ENCODE peak calls at places on chromosomes 16 and 17, in four cellular contexts. One of them, this sample, is unnamed.

GRCh38 chr17:75778861-75779249 is 5.8 kb upstream of the UNK start:
- DNase-seq in GM23338: peak
- DNase-seq in ovary: no peak
- DNase-seq in CD4-positive, alpha-beta T cell: peak
- DNase-seq in this sample: no peak

GRCh38 chr17:11980813-11981212 is 16.5 kb downstream of the ZNF18 start:
- DNase-seq in GM23338: peak
- DNase-seq in ovary: no peak
- DNase-seq in CD4-positive, alpha-beta T cell: no peak
- DNase-seq in this sample: no peak

GRCh38 chr17:43456661-43457361 is 27.0 kb upstream of the DHX8 start:
- DNase-seq in GM23338: no peak
- DNase-seq in ovary: no peak
- DNase-seq in CD4-positive, alpha-beta T cell: no peak
- DNase-seq in this sample: no peak

GRCh38 chr17:71055128-71055527 is 885.8 kb downstream of the KCNJ2 start:
- DNase-seq in GM23338: no peak
- DNase-seq in ovary: no peak
- DNase-seq in CD4-positive, alpha-beta T cell: no peak
- DNase-seq in this sample: no peak

GRCh38 chr17:17467021-17467420 is 9.8 kb upstream of the MED9 start:
- DNase-seq in GM23338: no peak
- DNase-seq in ovary: no peak
- DNase-seq in CD4-positive, alpha-beta T cell: no peak
- DNase-seq in this sample: no peak

GRCh38 chr16:56353054-56353921 is 72.1 kb downstream of the AMFR start:
- DNase-seq in GM23338: no peak
- DNase-seq in ovary: peak
- DNase-seq in CD4-positive, alpha-beta T cell: peak
- DNase-seq in this sample: no peak

GRCh38 chr17:82751171-82751570 is 694 bp upstream of the TBCD start:
- DNase-seq in GM23338: peak
- DNase-seq in ovary: no peak
- DNase-seq in CD4-positive, alpha-beta T cell: no peak
- DNase-seq in this sample: no peak

GRCh38 chr17:41919840-41920579 is 1.3 kb upstream of the ACLY start:
- DNase-seq in GM23338: peak
- DNase-seq in ovary: peak
- DNase-seq in CD4-positive, alpha-beta T cell: no peak
- DNase-seq in this sample: no peak

GRCh38 chr17:62869885-62870580 is 61.9 kb upstream of the MARCHF10 start:
- DNase-seq in GM23338: peak
- DNase-seq in ovary: no peak
- DNase-seq in CD4-positive, alpha-beta T cell: no peak
- DNase-seq in this sample: no peak

GRCh38 chr16:27315333-27316037 is 1.7 kb downstream of the IL4R start:
- DNase-seq in GM23338: peak
- DNase-seq in ovary: no peak
- DNase-seq in CD4-positive, alpha-beta T cell: peak
- DNase-seq in this sample: no peak

GRCh38 chr17:55699178-55699865 is 23.3 kb downstream of the TMEM100 start:
- DNase-seq in GM23338: no peak
- DNase-seq in ovary: no peak
- DNase-seq in CD4-positive, alpha-beta T cell: no peak
- DNase-seq in this sample: no peak

GRCh38 chr17:39793473-39793872 is 55.7 kb downstream of the GRB7 start:
- DNase-seq in GM23338: no peak
- DNase-seq in ovary: no peak
- DNase-seq in CD4-positive, alpha-beta T cell: no peak
- DNase-seq in this sample: no peak

GRCh38 chr16:66639091-66639885 is 34.8 kb downstream of the CMTM3 start:
- DNase-seq in GM23338: no peak
- DNase-seq in ovary: no peak
- DNase-seq in CD4-positive, alpha-beta T cell: no peak
- DNase-seq in this sample: no peak

GRCh38 chr17:9513266-9513665 is 62.4 kb downstream of the STX8 start:
- DNase-seq in GM23338: no peak
- DNase-seq in ovary: no peak
- DNase-seq in CD4-positive, alpha-beta T cell: no peak
- DNase-seq in this sample: no peak

GRCh38 chr17:9517396-9517795 is 58.2 kb downstream of the STX8 start:
- DNase-seq in GM23338: peak
- DNase-seq in ovary: no peak
- DNase-seq in CD4-positive, alpha-beta T cell: no peak
- DNase-seq in this sample: no peak

GRCh38 chr17:9509236-9509813 is 66.3 kb downstream of the STX8 start:
- DNase-seq in GM23338: no peak
- DNase-seq in ovary: no peak
- DNase-seq in CD4-positive, alpha-beta T cell: no peak
- DNase-seq in this sample: no peak

GRCh38 chr17:9512323-9513168 is 63.1 kb downstream of the STX8 start:
- DNase-seq in GM23338: no peak
- DNase-seq in ovary: no peak
- DNase-seq in CD4-positive, alpha-beta T cell: no peak
- DNase-seq in this sample: no peak
- H3K27ac ChIP-seq in GM23338: peak
- H3K27ac ChIP-seq in ovary: no peak
- H3K27ac ChIP-seq in CD4-positive, alpha-beta T cell: no peak
- H3K27ac ChIP-seq in this sample: no peak

GRCh38 chr17:77959216-77959925 is 868 bp downstream of the TNRC6C start:
- DNase-seq in GM23338: peak
- DNase-seq in ovary: peak
- DNase-seq in CD4-positive, alpha-beta T cell: peak
- DNase-seq in this sample: no peak
- H3K27ac ChIP-seq in GM23338: no peak
- H3K27ac ChIP-seq in ovary: peak
- H3K27ac ChIP-seq in CD4-positive, alpha-beta T cell: peak
- H3K27ac ChIP-seq in this sample: peak

GRCh38 chr17:50535407-50535806 is 2.9 kb downstream of the EPN3 start:
- DNase-seq in GM23338: no peak
- DNase-seq in ovary: no peak
- DNase-seq in CD4-positive, alpha-beta T cell: no peak
- DNase-seq in this sample: no peak
- H3K27ac ChIP-seq in GM23338: no peak
- H3K27ac ChIP-seq in ovary: no peak
- H3K27ac ChIP-seq in CD4-positive, alpha-beta T cell: no peak
- H3K27ac ChIP-seq in this sample: no peak

GRCh38 chr16:73046484-73047214 is 1.3 kb downstream of the ZFHX3 start:
- DNase-seq in GM23338: no peak
- DNase-seq in ovary: no peak
- DNase-seq in CD4-positive, alpha-beta T cell: no peak
- DNase-seq in this sample: no peak

GRCh38 chr16:73048292-73049050 is 543 bp upstream of the ZFHX3 start:
- DNase-seq in GM23338: peak
- DNase-seq in ovary: peak
- DNase-seq in CD4-positive, alpha-beta T cell: no peak
- DNase-seq in this sample: peak

GRCh38 chr16:73049051-73049910 is 1.4 kb upstream of the ZFHX3 start:
- DNase-seq in GM23338: no peak
- DNase-seq in ovary: no peak
- DNase-seq in CD4-positive, alpha-beta T cell: no peak
- DNase-seq in this sample: no peak

GRCh38 chr16:73047536-73048291 is at the start of gene ZFHX3:
- DNase-seq in GM23338: peak
- DNase-seq in ovary: peak
- DNase-seq in CD4-positive, alpha-beta T cell: no peak
- DNase-seq in this sample: no peak

GRCh38 chr16:73047221-73047535 is 750 bp downstream of the ZFHX3 start:
- DNase-seq in GM23338: no peak
- DNase-seq in ovary: no peak
- DNase-seq in CD4-positive, alpha-beta T cell: no peak
- DNase-seq in this sample: no peak
- H3K27ac ChIP-seq in GM23338: no peak
- H3K27ac ChIP-seq in ovary: no peak
- H3K27ac ChIP-seq in CD4-positive, alpha-beta T cell: no peak
- H3K27ac ChIP-seq in this sample: peak

DNA sequence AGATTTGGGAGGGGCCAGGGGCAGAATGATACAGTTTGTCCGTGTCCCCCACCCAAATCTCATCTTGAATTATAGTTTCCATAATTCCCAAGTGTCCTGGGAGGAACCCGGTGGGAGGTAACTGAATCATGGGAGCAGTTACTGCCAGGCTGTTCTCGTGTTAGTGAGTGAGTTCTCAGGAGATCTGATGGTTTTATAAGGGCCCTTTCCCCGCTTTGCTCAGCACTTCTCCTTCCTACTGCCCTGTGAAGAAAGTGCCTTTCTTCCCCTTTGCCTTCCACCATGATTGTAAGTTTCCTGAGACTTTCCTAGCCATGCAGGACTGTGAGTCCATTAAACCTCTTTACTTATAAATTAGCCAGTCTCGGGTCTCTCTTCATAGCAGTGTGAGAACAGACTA is 28.9 kb upstream of the SEC14L1 start:
- DNase-seq in GM23338: no peak
- DNase-seq in ovary: no peak
- DNase-seq in CD4-positive, alpha-beta T cell: no peak
- DNase-seq in this sample: no peak
- H3K27ac ChIP-seq in GM23338: no peak
- H3K27ac ChIP-seq in ovary: no peak
- H3K27ac ChIP-seq in CD4-positive, alpha-beta T cell: no peak
- H3K27ac ChIP-seq in this sample: peak

GRCh38 chr17:50266384-50267073 is 7.7 kb upstream of the TMEM92 start:
- DNase-seq in GM23338: no peak
- DNase-seq in ovary: peak
- DNase-seq in CD4-positive, alpha-beta T cell: no peak
- DNase-seq in this sample: no peak
- H3K27ac ChIP-seq in GM23338: no peak
- H3K27ac ChIP-seq in ovary: peak
- H3K27ac ChIP-seq in CD4-positive, alpha-beta T cell: no peak
- H3K27ac ChIP-seq in this sample: no peak